ENCODE peak calls at places on chromosomes 1 and 21, in seven cellular contexts. Y is aorta; K is activated CD4-positive, alpha-beta T cell treated with anti-CD3 and anti-CD28 coated beads, Interleukin-2, amount 50 U/mL, for 24 hours; W is fibroblast of the conjunctiva; J is stimulated activated CD8-positive, alpha-beta memory T cell treated with anti-CD3 and anti-CD28 coated beads, Interleukin-2, amount 100 ng/mL, for 1 hour; E is NCI-H460; D is amniotic stem cell. T is an unnamed sample.
A peak's percentile ranks its signal among the peaks of the same experiment; 100 is the strongest.

GRCh38 chr21:17602874-17603273 is 9.8 kb downstream of the BTG3 start:
- DNase-seq in Y (no peak), K (no peak), W (peak; percentile 23), J (no peak), E (no peak), D (no peak), T (no peak)

GRCh38 chr1:93676424-93676823 is 5.2 kb downstream of the BCAR3 start:
- DNase-seq in Y (no peak), K (no peak), W (no peak), J (no peak), E (no peak), D (no peak), T (no peak)

GRCh38 chr1:41714613-41715389 is 203.9 kb downstream of the HIVEP3 start:
- DNase-seq in Y (no peak), K (no peak), W (no peak), J (no peak), E (no peak), D (no peak), T (no peak)

GRCh38 chr1:47332779-47333577 is 612 bp upstream of the CMPK1 start:
- DNase-seq in Y (no peak), K (no peak), W (no peak), J (no peak), E (no peak), D (no peak), T (no peak)

GRCh38 chr1:243763806-243764205 is 86.2 kb downstream of the AKT3 start:
- DNase-seq in Y (no peak), K (no peak), W (no peak), J (no peak), E (no peak), D (no peak), T (no peak)

GRCh38 chr1:8194481-8195227 is 123.3 kb upstream of the SLC45A1 start:
- DNase-seq in Y (no peak), K (no peak), W (no peak), J (no peak), E (peak; percentile 97), D (no peak), T (no peak)

GRCh38 chr1:201457508-201457960 is 11.5 kb downstream of the PHLDA3 start:
- DNase-seq in Y (no peak), K (no peak), W (no peak), J (no peak), E (no peak), D (no peak), T (no peak)

GRCh38 chr1:15934211-15935055 is 41.5 kb downstream of the ZBTB17 start:
- DNase-seq in Y (no peak), K (no peak), W (no peak), J (no peak), E (no peak), D (no peak), T (no peak)

GRCh38 chr1:186768906-186769305 is 59.8 kb upstream of the PLA2G4A start:
- DNase-seq in Y (no peak), K (no peak), W (no peak), J (no peak), E (no peak), D (no peak), T (no peak)

GRCh38 chr1:53316058-53316741 is 11.7 kb downstream of the LRP8 start:
- DNase-seq in Y (peak; percentile 34), K (no peak), W (no peak), J (no peak), E (no peak), D (no peak), T (no peak)

GRCh38 chr1:21837476-21837875 is 25.4 kb downstream of the LDLRAD2 start:
- DNase-seq in Y (no peak), K (no peak), W (no peak), J (no peak), E (no peak), D (no peak), T (no peak)

GRCh38 chr1:32764826-32765545 is 52.2 kb downstream of the YARS1 start:
- DNase-seq in Y (no peak), K (no peak), W (no peak), J (no peak), E (no peak), D (no peak), T (no peak)

GRCh38 chr1:206445116-206445515 is 25.2 kb upstream of the IKBKE start:
- DNase-seq in Y (peak; percentile 77), K (no peak), W (no peak), J (no peak), E (no peak), D (no peak), T (no peak)

GRCh38 chr21:39715804-39716397 is 29.1 kb upstream of the IGSF5 start:
- DNase-seq in Y (peak; percentile 54), K (peak; percentile 7), W (peak; percentile 12), J (no peak), E (peak; percentile 13), D (peak; percentile 6), T (no peak)

GRCh38 chr1:27536767-27537166 is 46.8 kb upstream of the WASF2 start:
- DNase-seq in Y (peak; percentile 82), K (no peak), W (peak; percentile 84), J (no peak), E (no peak), D (peak; percentile 27), T (no peak)

GRCh38 chr1:215262106-215262505 is 179.6 kb downstream of the KCNK2 start:
- DNase-seq in Y (no peak), K (no peak), W (no peak), J (no peak), E (no peak), D (no peak), T (no peak)

GRCh38 chr1:77039739-77040138 is 172.5 kb downstream of the ST6GALNAC5 start:
- DNase-seq in Y (peak; percentile 46), K (no peak), W (peak; percentile 98), J (no peak), E (peak; percentile 61), D (peak; percentile 93), T (no peak)

GRCh38 chr1:14590781-14591180 is 7.7 kb upstream of the KAZN start:
- DNase-seq in Y (no peak), K (no peak), W (no peak), J (no peak), E (peak; percentile 14), D (no peak), T (no peak)

GRCh38 chr21:23740463-23740862 is 1866.8 kb downstream of the MRPL39 start:
- DNase-seq in Y (no peak), K (no peak), W (no peak), J (no peak), E (no peak), D (no peak), T (no peak)

GRCh38 chr1:58983159-58983558 is 199.3 kb upstream of the JUN start:
- DNase-seq in Y (no peak), K (no peak), W (peak; percentile 34), J (no peak), E (no peak), D (no peak), T (no peak)

GRCh38 chr1:152699746-152700145 is 1.6 kb downstream of the LCE2A start:
- DNase-seq in Y (no peak), K (no peak), W (no peak), J (no peak), E (no peak), D (no peak), T (no peak)

GRCh38 chr1:111719561-111720239 is 19.5 kb downstream of the INKA2 start:
- DNase-seq in Y (no peak), K (no peak), W (no peak), J (no peak), E (no peak), D (no peak), T (no peak)

GRCh38 chr1:232352956-232353355 is 277.0 kb downstream of the SIPA1L2 start:
- DNase-seq in Y (no peak), K (no peak), W (no peak), J (no peak), E (no peak), D (no peak), T (no peak)

GRCh38 chr1:225746361-225747179 is 31.1 kb upstream of the SRP9 start:
- DNase-seq in Y (peak; percentile 75), K (no peak), W (peak; percentile 83), J (no peak), E (peak; percentile 18), D (peak; percentile 64), T (no peak)

GRCh38 chr1:38486115-38486514 is 373.5 kb downstream of the RRAGC start:
- DNase-seq in Y (no peak), K (no peak), W (no peak), J (no peak), E (no peak), D (no peak), T (no peak)

GRCh38 chr1:179034720-179035119 is 9.0 kb downstream of the FAM20B start:
- DNase-seq in Y (no peak), K (no peak), W (peak; percentile 57), J (no peak), E (no peak), D (peak; percentile 39), T (no peak)

GRCh38 chr1:84571150-84571535 is 3.1 kb downstream of the CTBS start:
- DNase-seq in Y (no peak), K (no peak), W (no peak), J (no peak), E (no peak), D (no peak), T (no peak)

GRCh38 chr1:22326931-22327330 is 124.7 kb upstream of the ZBTB40 start:
- DNase-seq in Y (no peak), K (no peak), W (no peak), J (no peak), E (no peak), D (no peak), T (no peak)

GRCh38 chr1:44037154-44037553 is 5.9 kb upstream of the SLC6A9 start:
- DNase-seq in Y (no peak), K (no peak), W (no peak), J (no peak), E (no peak), D (no peak), T (no peak)

GRCh38 chr1:202155478-202156021 is 4.9 kb downstream of the PTPN7 start:
- DNase-seq in Y (peak; percentile 77), K (no peak), W (no peak), J (no peak), E (peak; percentile 45), D (no peak), T (peak; percentile 82)

GRCh38 chr1:114122891-114123621 is 30.6 kb downstream of the SYT6 start:
- DNase-seq in Y (no peak), K (no peak), W (no peak), J (no peak), E (no peak), D (no peak), T (no peak)

GRCh38 chr1:3678361-3679097 is 26.2 kb downstream of the TP73 start:
- DNase-seq in Y (peak; percentile 45), K (no peak), W (no peak), J (no peak), E (no peak), D (no peak), T (no peak)

GRCh38 chr1:209755926-209756607 is at the start of gene TRAF3IP3:
- DNase-seq in Y (peak; percentile 73), K (peak; percentile 79), W (no peak), J (peak; percentile 46), E (no peak), D (no peak), T (peak; percentile 84)

GRCh38 chr21:29674343-29674742 is 265.5 kb downstream of the GRIK1 start:
- DNase-seq in Y (no peak), K (no peak), W (no peak), J (no peak), E (no peak), D (no peak), T (no peak)

GRCh38 chr1:21622466-21623315 is 46.5 kb downstream of the RAP1GAP start:
- DNase-seq in Y (no peak), K (peak; percentile 27), W (no peak), J (no peak), E (peak; percentile 22), D (no peak), T (no peak)

GRCh38 chr1:8348777-8349472 is 31.0 kb downstream of the SLC45A1 start:
- DNase-seq in Y (peak; percentile 80), K (peak; percentile 49), W (peak; percentile 46), J (peak; percentile 45), E (peak; percentile 43), D (no peak), T (peak; percentile 63)

GRCh38 chr1:78553859-78554258 is 63.1 kb downstream of the PTGFR start:
- DNase-seq in Y (no peak), K (no peak), W (no peak), J (no peak), E (no peak), D (no peak), T (no peak)

GRCh38 chr21:31293986-31294385 is 50.1 kb downstream of the TIAM1 start:
- DNase-seq in Y (no peak), K (peak; percentile 68), W (peak; percentile 73), J (no peak), E (peak; percentile 27), D (peak; percentile 50), T (no peak)

T was measured in CD14-positive monocyte.